ENCODE peak calls at places on chromosomes 12 and 14, in eight cellular contexts. N, S, W, C, G, Q, O and Y are unnamed samples. For H3K4me1, the result is how much of the 10 kb centered on the place peaks cover.

GRCh38 chr12:50230217-50230616 is 53.1 kb downstream of the LIMA1 start:
- DNase-seq in O (no peak), Q (no peak), N (no peak), C (no peak), S (no peak), W (no peak), G (no peak), Y (no peak)

GRCh38 chr14:71468701-71469100 is 463.5 kb upstream of the RGS6 start:
- DNase-seq in G (no peak), O (no peak), C (no peak), Q (no peak), N (no peak), S (no peak), W (no peak), Y (no peak)

GRCh38 chr14:77598366-77599050 is 17.9 kb downstream of the SPTLC2 start:
- DNase-seq in C (no peak), O (no peak), W (no peak), S (no peak), N (no peak), G (no peak), Q (no peak), Y (no peak)

GRCh38 chr12:46342562-46343033 is 30.0 kb downstream of the SLC38A2 start:
- DNase-seq in C (peak), N (no peak), W (peak), Q (no peak), G (peak), S (peak), O (no peak), Y (no peak)

GRCh38 chr14:90531497-90531896 is 134.7 kb downstream of the CALM1 start:
- DNase-seq in W (no peak), Q (no peak), S (no peak), N (no peak), G (no peak), C (no peak), O (no peak), Y (no peak)

GRCh38 chr12:13692332-13692731 is 289.1 kb downstream of the GRIN2B start:
- DNase-seq in N (no peak), G (no peak), W (no peak), O (no peak), C (no peak), S (no peak), Q (no peak), Y (no peak)

GRCh38 chr12:80946591-80946990 is 8.9 kb upstream of the LIN7A start:
- DNase-seq in W (no peak), Q (no peak), S (peak), G (no peak), O (no peak), N (no peak), C (no peak), Y (no peak)

GRCh38 chr12:120397827-120398563 is 29.0 kb upstream of the MSI1 start:
- DNase-seq in C (peak), G (peak), S (no peak), N (no peak), W (no peak), Q (no peak), O (no peak), Y (no peak)

GRCh38 chr14:31895206-31895605 is 181.9 kb upstream of the ARHGAP5 start:
- DNase-seq in N (no peak), Q (no peak), S (no peak), W (peak), C (no peak), G (no peak), O (no peak), Y (no peak)

GRCh38 chr14:102323102-102323501 is 3.6 kb downstream of the ZNF839 start:
- DNase-seq in W (peak), C (no peak), Q (peak), O (no peak), G (peak), N (peak), S (peak), Y (no peak)

GRCh38 chr12:120855823-120856589 is 48.2 kb downstream of the SPPL3 start:
- DNase-seq in O (no peak), C (no peak), W (no peak), S (no peak), N (no peak), Q (no peak), G (no peak), Y (no peak)

GRCh38 chr14:85867450-85867849 is 337.5 kb downstream of the FLRT2 start:
- DNase-seq in S (peak), N (no peak), W (no peak), Q (peak), G (no peak), C (no peak), O (no peak), Y (no peak)

GRCh38 chr14:39739796-39740195 is 307.6 kb upstream of the FBXO33 start:
- DNase-seq in O (no peak), Q (no peak), S (no peak), N (no peak), C (no peak), G (no peak), W (no peak), Y (peak)

GRCh38 chr14:73339846-73340565 is 102.7 kb downstream of the PAPLN start:
- DNase-seq in O (no peak), S (no peak), N (no peak), W (no peak), G (no peak), Q (no peak), C (no peak), Y (no peak)

GRCh38 chr12:76010732-76011458 is 20.7 kb downstream of the PHLDA1 start:
- DNase-seq in W (peak), O (no peak), S (no peak), G (no peak), C (no peak), N (no peak), Q (no peak), Y (no peak)

DNA sequence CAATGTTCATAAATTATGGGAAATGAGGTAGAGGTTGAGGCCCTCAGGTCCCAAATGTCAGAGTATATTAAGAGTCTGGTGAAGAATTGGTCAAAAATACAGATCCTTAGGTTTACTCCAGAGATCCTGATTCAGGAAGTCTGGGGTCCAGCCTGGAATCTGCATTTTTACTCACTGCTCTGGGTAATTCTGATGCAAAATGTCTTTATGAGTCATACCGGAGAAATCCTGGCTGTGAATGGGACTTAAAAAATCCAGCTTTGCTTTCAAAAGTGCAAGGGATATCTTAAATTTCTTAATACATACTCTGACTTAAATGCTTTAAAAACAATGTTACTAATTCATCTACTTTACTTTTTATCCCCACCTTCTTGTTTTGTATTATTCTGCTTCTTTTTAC is 74.5 kb downstream of the FERMT2 start:
- DNase-seq in C (no peak), S (no peak), N (no peak), W (no peak), O (no peak), G (no peak), Q (no peak), Y (no peak)
- H3K4me1 ChIP-seq in C (under half), S (under half), N (under half), W (under half), O (under half), G (under half), Q (under half), Y (under half)

DNA sequence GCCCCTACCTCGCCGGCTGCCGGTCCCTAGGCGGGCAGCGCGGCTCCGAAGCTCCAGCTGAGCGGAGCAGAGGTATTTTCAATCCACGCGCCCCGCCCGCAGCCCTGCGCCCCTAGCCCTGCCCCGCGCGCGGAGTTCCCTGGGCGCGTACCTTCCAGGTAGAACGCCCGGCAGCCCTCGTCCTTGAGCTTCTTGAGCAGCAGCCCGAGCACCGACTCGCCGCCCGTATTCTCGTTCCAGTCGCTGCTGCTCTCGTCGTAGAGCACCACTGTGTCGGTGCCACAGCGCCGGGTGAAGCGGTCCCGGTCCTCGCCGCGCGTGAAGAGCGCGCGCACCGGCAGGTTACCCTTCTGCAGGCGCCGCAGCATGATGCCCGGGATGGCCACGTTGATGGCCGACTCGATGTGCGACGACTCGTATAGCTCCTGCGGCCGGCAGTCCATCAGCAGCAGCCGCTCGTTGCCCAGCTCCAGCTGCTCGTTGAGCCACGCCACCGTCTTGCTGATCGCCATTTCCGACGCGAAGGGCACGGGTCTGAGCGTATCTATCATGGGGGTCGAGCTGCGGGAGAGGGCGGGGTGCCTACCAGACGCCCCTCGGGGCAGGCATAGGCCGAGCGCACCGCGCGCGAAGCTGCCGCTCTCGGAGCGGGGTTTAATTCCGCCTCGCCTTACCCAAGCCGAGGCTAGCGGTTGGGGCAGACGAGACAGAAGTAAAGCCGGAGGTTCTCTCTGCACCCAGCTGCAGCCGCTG is 636 bp downstream of the DUSP6 start:
- DNase-seq in Q (peak), W (no peak), S (peak), O (peak), N (peak), G (peak), C (peak), Y (no peak)
- H3K4me1 ChIP-seq in Q (under half), W (under half), S (half or more), O (under half), N (under half), G (half or more), C (under half), Y (half or more)

GRCh38 chr12:92719674-92720073 is 16.9 kb downstream of the PLEKHG7 start:
- DNase-seq in O (no peak), W (no peak), S (no peak), C (no peak), G (no peak), Q (no peak), N (no peak), Y (no peak)

GRCh38 chr12:92718483-92718985 is 15.7 kb downstream of the PLEKHG7 start:
- DNase-seq in C (no peak), Q (no peak), O (no peak), S (no peak), G (no peak), W (peak), N (no peak), Y (no peak)

GRCh38 chr12:92721668-92722067 is 18.9 kb downstream of the PLEKHG7 start:
- DNase-seq in Q (no peak), N (no peak), G (no peak), O (no peak), S (no peak), C (no peak), W (no peak), Y (no peak)

GRCh38 chr12:92722897-92723296 is 20.1 kb downstream of the PLEKHG7 start:
- DNase-seq in Q (no peak), C (no peak), W (no peak), N (no peak), O (no peak), S (no peak), G (no peak), Y (no peak)

GRCh38 chr12:92721130-92721529 is 18.3 kb downstream of the PLEKHG7 start:
- DNase-seq in Q (no peak), S (no peak), O (no peak), G (no peak), W (no peak), N (no peak), C (no peak), Y (no peak)
- H3K4me1 ChIP-seq in Q (under half), S (under half), O (under half), G (under half), W (under half), N (under half), C (under half), Y (under half)

DNA sequence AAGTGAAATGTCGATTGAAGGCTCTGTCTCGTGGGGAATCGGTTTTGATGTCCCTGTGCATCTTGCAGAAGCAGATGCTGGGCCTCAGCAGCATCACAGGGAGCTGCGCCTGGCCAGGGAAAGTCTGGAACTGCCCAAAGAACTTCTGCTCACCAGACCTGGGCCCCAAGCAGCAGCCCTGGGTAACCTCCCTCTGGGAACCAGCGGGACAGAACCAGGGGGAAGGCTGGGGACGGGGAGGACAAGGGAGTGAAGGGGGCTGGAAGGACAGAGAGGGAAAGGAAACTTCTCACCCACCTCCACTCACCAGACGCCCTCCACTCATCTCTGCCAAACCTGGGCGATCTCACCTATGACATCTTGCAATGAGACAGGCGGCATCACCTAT is 26.8 kb upstream of the C14orf180 start:
- DNase-seq in G (no peak), W (no peak), Q (no peak), N (no peak), S (no peak), O (no peak), C (no peak), Y (peak)
- H3K4me1 ChIP-seq in G (under half), W (under half), Q (under half), N (under half), S (half or more), O (under half), C (under half), Y (under half)

DNA sequence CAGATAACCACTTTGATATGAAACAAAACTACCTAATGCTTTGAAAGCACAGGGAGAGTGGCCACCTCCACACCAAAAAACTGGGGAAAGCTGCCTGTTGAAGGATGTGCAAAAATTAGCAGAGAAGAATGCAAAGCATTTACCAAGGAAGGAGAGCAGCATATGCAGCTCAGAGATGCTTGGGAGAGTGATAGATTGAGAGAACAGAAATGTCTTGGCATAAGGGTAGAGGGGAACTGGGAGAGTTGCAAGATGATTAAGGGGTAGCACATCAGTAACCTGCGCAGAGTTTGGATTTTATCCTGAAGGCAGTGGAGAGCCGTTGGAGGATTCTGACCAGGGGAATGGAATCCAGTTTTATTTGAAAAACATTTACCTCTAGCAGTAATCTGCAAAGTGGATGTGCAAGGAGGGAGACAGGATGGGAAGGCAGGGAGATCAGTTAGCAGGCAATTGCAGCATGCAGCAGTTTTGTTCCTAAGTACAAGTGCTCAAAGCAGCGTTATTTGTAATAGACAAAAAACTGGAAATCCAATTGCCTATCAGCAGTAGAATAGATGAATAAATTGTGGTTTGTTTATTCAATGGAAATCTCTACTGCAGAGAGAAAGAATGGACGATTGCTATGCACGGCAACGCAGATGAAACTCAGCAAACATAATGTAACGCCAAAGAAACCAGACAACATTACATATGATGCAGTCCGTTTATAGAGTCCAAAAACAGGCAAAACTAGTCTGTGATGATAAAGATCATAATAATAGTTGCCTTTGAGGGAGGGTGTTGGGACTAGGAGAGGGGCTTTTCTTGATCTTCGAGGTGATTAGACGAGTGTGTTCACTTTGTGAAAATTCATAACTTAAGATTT is 81.5 kb downstream of the BHLHE41 start:
- DNase-seq in S (no peak), G (no peak), Q (no peak), W (no peak), O (no peak), N (no peak), C (no peak), Y (no peak)
- H3K4me1 ChIP-seq in S (under half), G (under half), Q (under half), W (under half), O (under half), N (under half), C (under half), Y (under half)

GRCh38 chr14:105487986-105488777 is 1.5 kb downstream of the CRIP1 start:
- DNase-seq in G (no peak), O (no peak), N (no peak), Q (no peak), C (no peak), S (no peak), W (no peak), Y (no peak)
- H3K4me1 ChIP-seq in G (half or more), O (half or more), N (under half), Q (under half), C (under half), S (half or more), W (half or more), Y (half or more)